ENCODE peak calls at places on chromosomes 11 and 22, in six cellular contexts. M is fibroblast of the aortic adventitia, L is fibroblast of villous mesenchyme, F is cardiac fibroblast, X is astrocyte of the spinal cord, Y is GM20000. B is an unnamed sample.

GRCh38 chr22:44999687-45000086 is 10.1 kb downstream of the PHF21B start:
- DNase-seq in M (no peak), L (no peak), F (no peak), X (no peak), Y (no peak), B (no peak)

GRCh38 chr22:30104501-30105156 is 24.4 kb downstream of the HORMAD2 start:
- DNase-seq in M (peak; percentile 19), L (no peak), F (no peak), X (peak; percentile 22), Y (no peak), B (no peak)

GRCh38 chr22:26912985-26913384 is 255.6 kb downstream of the MIAT start:
- DNase-seq in M (no peak), L (no peak), F (no peak), X (no peak), Y (no peak), B (no peak)

GRCh38 chr11:116906479-116906878 is 69.1 kb upstream of the APOA1 start:
- DNase-seq in M (no peak), L (no peak), F (no peak), X (no peak), Y (no peak), B (no peak)

GRCh38 chr11:67584881-67585873 is 1.6 kb downstream of the GSTP1 start:
- DNase-seq in M (peak; percentile 18), L (no peak), F (no peak), X (no peak), Y (no peak), B (no peak)

GRCh38 chr11:44702897-44703296 is 23.9 kb upstream of the TSPAN18 start:
- DNase-seq in M (no peak), L (no peak), F (peak; percentile 31), X (no peak), Y (no peak), B (no peak)

GRCh38 chr11:105553015-105553414 is 56.9 kb upstream of the GRIA4 start:
- DNase-seq in M (peak; percentile 2), L (peak; percentile 53), F (peak; percentile 7), X (no peak), Y (no peak), B (no peak)

GRCh38 chr11:119479685-119480275 is 56.8 kb upstream of the THY1 start:
- DNase-seq in M (peak; percentile 42), L (peak; percentile 29), F (peak; percentile 63), X (peak; percentile 26), Y (no peak), B (peak; percentile 39)

GRCh38 chr11:33692013-33692504 is 8.6 kb downstream of the C11orf91 start:
- DNase-seq in M (peak; percentile 98), L (peak; percentile 97), F (peak; percentile 97), X (peak; percentile 98), Y (no peak), B (no peak)

GRCh38 chr22:42926768-42927167 is 69.7 kb upstream of the ARFGAP3 start:
- DNase-seq in M (no peak), L (no peak), F (no peak), X (no peak), Y (no peak), B (no peak)

GRCh38 chr11:35390737-35391682 is 28.3 kb downstream of the SLC1A2 start:
- DNase-seq in M (peak; percentile 72), L (peak; percentile 86), F (peak; percentile 63), X (peak; percentile 70), Y (peak; percentile 49), B (no peak)

GRCh38 chr22:29798318-29798717 is 31.1 kb downstream of the UQCR10 start:
- DNase-seq in M (no peak), L (peak; percentile 69), F (no peak), X (no peak), Y (peak; percentile 51), B (no peak)

GRCh38 chr11:504053-504993 is 2.7 kb downstream of the RNH1 start:
- DNase-seq in M (peak; percentile 82), L (peak; percentile 50), F (peak; percentile 81), X (peak; percentile 17), Y (peak; percentile 69), B (no peak)

GRCh38 chr11:101583180-101584128 is at the start of gene TRPC6:
- DNase-seq in M (no peak), L (peak; percentile 66), F (peak; percentile 0), X (peak; percentile 27), Y (no peak), B (peak; percentile 21)

GRCh38 chr11:69115586-69116560 is 39.9 kb upstream of the SMIM38 start:
- DNase-seq in M (no peak), L (no peak), F (no peak), X (no peak), Y (no peak), B (no peak)

GRCh38 chr11:70738661-70739060 is 340.3 kb downstream of the CTTN start:
- DNase-seq in M (no peak), L (no peak), F (no peak), X (no peak), Y (no peak), B (no peak)

GRCh38 chr22:17407643-17408042 is 38.4 kb downstream of the CECR2 start:
- DNase-seq in M (no peak), L (no peak), F (peak; percentile 76), X (no peak), Y (no peak), B (no peak)

GRCh38 chr22:38638734-38639133 is 17.5 kb downstream of the FAM227A start:
- DNase-seq in M (no peak), L (no peak), F (peak; percentile 7), X (no peak), Y (no peak), B (no peak)

GRCh38 chr22:38292694-38293093 is 19.9 kb upstream of the TMEM184B start:
- DNase-seq in M (no peak), L (peak; percentile 96), F (peak; percentile 79), X (no peak), Y (no peak), B (no peak)

GRCh38 chr22:42856179-42856864 is 751 bp downstream of the ARFGAP3 start:
- DNase-seq in M (peak; percentile 28), L (peak; percentile 62), F (peak; percentile 31), X (no peak), Y (no peak), B (peak; percentile 40)

GRCh38 chr11:103637250-103637649 is 399.2 kb upstream of the DDI1 start:
- DNase-seq in M (peak; percentile 64), L (peak; percentile 55), F (no peak), X (peak; percentile 37), Y (no peak), B (no peak)

GRCh38 chr11:69443138-69443967 is 38.1 kb upstream of the LINC01488 start:
- DNase-seq in M (peak; percentile 88), L (peak; percentile 92), F (peak; percentile 88), X (peak; percentile 96), Y (peak; percentile 94), B (peak; percentile 87)

GRCh38 chr11:8031248-8032115 is 44.3 kb downstream of the EIF3F start:
- DNase-seq in M (no peak), L (no peak), F (no peak), X (no peak), Y (no peak), B (no peak)

DNA sequence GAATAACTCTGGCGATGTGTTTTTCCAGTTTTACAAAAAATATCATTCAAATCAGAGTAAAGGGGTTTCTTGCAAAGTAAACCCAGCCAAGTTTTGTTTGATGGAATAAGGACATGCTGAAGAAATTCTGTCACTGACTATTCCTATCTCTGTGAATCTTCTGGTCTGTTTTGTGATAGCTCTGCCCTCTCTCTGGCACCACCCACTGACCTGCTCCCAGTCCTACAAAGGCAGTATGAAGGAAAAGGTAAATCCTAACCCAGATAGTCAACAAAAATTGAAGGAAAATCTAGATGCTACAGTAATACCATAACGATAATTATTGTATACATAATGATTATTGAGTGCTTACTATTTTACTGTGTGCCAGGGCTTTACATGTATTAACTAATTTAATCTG is 76.3 kb upstream of the TP53AIP1 start:
- DNase-seq in M (no peak), L (no peak), F (no peak), X (no peak), Y (no peak), B (no peak)
- TF ChIP-seq CTCF in M (no peak), L (no peak), F (no peak), X (no peak), Y (no peak), B (no peak)

GRCh38 chr11:115515647-115516046 is 11.4 kb upstream of the CADM1 start:
- DNase-seq in M (no peak), L (no peak), F (no peak), X (no peak), Y (no peak), B (no peak)
- TF ChIP-seq CTCF in M (no peak), L (no peak), F (no peak), X (no peak), Y (no peak), B (no peak)

GRCh38 chr11:46116007-46116711 is 5.1 kb downstream of the PHF21A start:
- DNase-seq in M (no peak), L (no peak), F (no peak), X (no peak), Y (no peak), B (no peak)

GRCh38 chr11:46119053-46119351 is 2.3 kb downstream of the PHF21A start:
- DNase-seq in M (no peak), L (no peak), F (no peak), X (peak; percentile 22), Y (no peak), B (no peak)

GRCh38 chr11:46119352-46120216 is 1.7 kb downstream of the PHF21A start:
- DNase-seq in M (peak; percentile 77), L (peak; percentile 84), F (peak; percentile 82), X (peak; percentile 60), Y (peak; percentile 77), B (peak; percentile 57)

GRCh38 chr11:46120361-46120710 is 918 bp downstream of the PHF21A start:
- DNase-seq in M (no peak), L (no peak), F (no peak), X (no peak), Y (peak; percentile 25), B (no peak)

GRCh38 chr11:46117842-46118241 is 3.4 kb downstream of the PHF21A start:
- DNase-seq in M (no peak), L (no peak), F (no peak), X (no peak), Y (no peak), B (no peak)
- TF ChIP-seq CTCF in M (peak; percentile 37), L (no peak), F (peak; percentile 30), X (peak; percentile 26), Y (no peak), B (no peak)

GRCh38 chr11:131386408-131386807 is 16.0 kb downstream of the NTM start:
- DNase-seq in M (no peak), L (no peak), F (no peak), X (no peak), Y (no peak), B (no peak)

GRCh38 chr11:131392528-131393255 is 22.3 kb downstream of the NTM start:
- DNase-seq in M (no peak), L (no peak), F (peak; percentile 4), X (peak; percentile 2), Y (no peak), B (no peak)

GRCh38 chr11:131391161-131391560 is 20.7 kb downstream of the NTM start:
- DNase-seq in M (no peak), L (no peak), F (no peak), X (no peak), Y (no peak), B (no peak)

GRCh38 chr11:131385763-131386394 is 15.5 kb downstream of the NTM start:
- DNase-seq in M (no peak), L (no peak), F (no peak), X (no peak), Y (no peak), B (no peak)

DNA sequence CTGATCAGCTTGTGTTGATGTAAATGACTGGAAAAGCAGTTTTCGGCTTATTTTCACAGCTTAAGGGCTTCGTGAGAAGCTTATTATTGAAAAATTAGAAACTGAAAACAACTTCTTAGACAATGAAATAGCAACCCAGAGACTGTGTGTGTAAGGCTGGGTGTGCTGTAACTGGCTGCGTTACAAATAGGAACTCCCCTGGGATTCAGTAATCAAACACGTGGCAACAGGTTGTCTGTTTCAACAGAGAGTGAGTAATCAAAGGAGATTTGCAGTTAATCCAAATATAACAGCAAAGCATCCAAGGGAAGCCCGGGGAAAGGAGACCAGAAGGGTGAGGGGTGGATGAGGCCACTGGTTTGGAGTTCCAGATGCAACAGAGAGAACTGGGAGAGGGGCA is 19.2 kb downstream of the NTM start:
- DNase-seq in M (no peak), L (no peak), F (no peak), X (no peak), Y (no peak), B (no peak)
- TF ChIP-seq CTCF in M (no peak), L (no peak), F (no peak), X (no peak), Y (no peak), B (no peak)